ENCODE peak calls at places on chromosomes 5 and 9, in five cellular contexts. D is stimulated activated CD4-positive, alpha-beta T cell treated with anti-CD3 and anti-CD28 coated beads, Interleukin-2, amount 100 ng/mL, for 48 hours; H is Right ventricle myocardium superior; V is CD4-positive, alpha-beta T cell; L is breast epithelium. Q is an unnamed sample.

GRCh38 chr9:74821636-74822035 is 66.1 kb downstream of the TRPM6 start:
- DNase-seq in D (no peak), H (no peak), V (no peak), L (no peak), Q (no peak)

GRCh38 chr9:106862115-106862945 is 636 bp upstream of the ZNF462 start:
- DNase-seq in D (no peak), H (peak; percentile 44), V (no peak), L (peak; percentile 40), Q (peak; percentile 39)

GRCh38 chr9:114499941-114500528 is 5.2 kb downstream of the WHRN start:
- DNase-seq in D (no peak), H (no peak), V (no peak), L (no peak), Q (no peak)

GRCh38 chr5:43652537-43653302 is 49.7 kb downstream of the NNT start:
- DNase-seq in D (no peak), H (no peak), V (no peak), L (no peak), Q (no peak)

GRCh38 chr9:84897362-84898094 is 228.0 kb downstream of the NTRK2 start:
- DNase-seq in D (no peak), H (no peak), V (no peak), L (no peak), Q (no peak)

GRCh38 chr5:60489377-60489776 is 210.6 kb downstream of the DEPDC1B start:
- DNase-seq in D (no peak), H (no peak), V (no peak), L (no peak), Q (no peak)

GRCh38 chr9:16058131-16058549 is 505.3 kb downstream of the CCDC171 start:
- DNase-seq in D (no peak), H (no peak), V (no peak), L (no peak), Q (no peak)

GRCh38 chr5:103305829-103306228 is 47.3 kb downstream of the MACIR start:
- DNase-seq in D (no peak), H (no peak), V (no peak), L (no peak), Q (no peak)

GRCh38 chr5:170330568-170331054 is 33.0 kb upstream of the LCP2 start:
- DNase-seq in D (no peak), H (no peak), V (no peak), L (no peak), Q (no peak)

GRCh38 chr9:73131376-73131775 is 20.3 kb upstream of the ANXA1 start:
- DNase-seq in D (no peak), H (no peak), V (no peak), L (no peak), Q (no peak)

GRCh38 chr5:133927616-133928180 is 40.7 kb downstream of the C5orf15 start:
- DNase-seq in D (no peak), H (no peak), V (no peak), L (no peak), Q (no peak)

GRCh38 chr5:146208916-146209522 is 5.6 kb downstream of the RBM27 start:
- DNase-seq in D (no peak), H (no peak), V (no peak), L (no peak), Q (no peak)

Q was measured in uterus.